ENCODE peak calls at places on chromosomes 3 and 15, in eight cellular contexts. M is H9, X is neural progenitor cell, U is GM23248, C is mammary epithelial cell, I is fibroblast of lung, A is GM23338, Y is HCT116. H is an unnamed sample.

GRCh38 chr15:48582472-48583235 is 62.9 kb downstream of the FBN1 start:
- DNase-seq in M (no peak), X (no peak), U (peak), C (peak), I (peak), A (no peak), Y (no peak), H (peak)

GRCh38 chr3:111338059-111338698 is 203.8 kb upstream of the CD96 start:
- DNase-seq in M (peak), X (peak), U (peak), C (peak), I (peak), A (peak), Y (peak), H (peak)

GRCh38 chr3:152508705-152509104 is 240.0 kb downstream of the MBNL1 start:
- DNase-seq in M (no peak), X (no peak), U (peak), C (peak), I (no peak), A (peak), Y (peak), H (peak)

GRCh38 chr3:148951599-148952361 is 39.6 kb upstream of the GYG1 start:
- DNase-seq in M (no peak), X (no peak), U (no peak), C (no peak), I (no peak), A (no peak), Y (no peak), H (no peak)

GRCh38 chr3:111676177-111677021 is 81.3 kb upstream of the ZBED2 start:
- DNase-seq in M (no peak), X (no peak), U (peak), C (peak), I (peak), A (no peak), Y (no peak), H (peak)

GRCh38 chr3:189132125-189132744 is 39.5 kb upstream of the TPRG1 start:
- DNase-seq in M (no peak), X (no peak), U (peak), C (peak), I (peak), A (no peak), Y (peak), H (peak)

GRCh38 chr3:114299421-114299820 is 5.6 kb downstream of the TIGIT start:
- DNase-seq in M (peak), X (peak), U (peak), C (no peak), I (no peak), A (peak), Y (peak), H (peak)

GRCh38 chr15:85854345-85855097 is 59.8 kb upstream of the KLHL25 start:
- DNase-seq in M (peak), X (peak), U (peak), C (peak), I (peak), A (peak), Y (peak), H (peak)

GRCh38 chr15:40340038-40340739 is 550 bp downstream of the CCDC9B start:
- DNase-seq in M (no peak), X (no peak), U (peak), C (no peak), I (peak), A (no peak), Y (no peak), H (peak)

GRCh38 chr3:119542168-119542767 is 17.1 kb downstream of the CD80 start:
- DNase-seq in M (no peak), X (no peak), U (no peak), C (no peak), I (no peak), A (no peak), Y (no peak), H (no peak)

GRCh38 chr3:119536757-119537156 is 22.7 kb downstream of the CD80 start:
- DNase-seq in M (no peak), X (no peak), U (no peak), C (no peak), I (no peak), A (no peak), Y (no peak), H (no peak)

GRCh38 chr3:119541547-119541946 is 17.9 kb downstream of the CD80 start:
- DNase-seq in M (no peak), X (no peak), U (no peak), C (no peak), I (no peak), A (no peak), Y (no peak), H (no peak)

GRCh38 chr3:119543147-119543546 is 16.3 kb downstream of the CD80 start:
- DNase-seq in M (no peak), X (no peak), U (no peak), C (no peak), I (no peak), A (no peak), Y (no peak), H (no peak)

GRCh38 chr3:119538772-119539171 is 20.6 kb downstream of the CD80 start:
- DNase-seq in M (no peak), X (no peak), U (no peak), C (no peak), I (no peak), A (no peak), Y (no peak), H (no peak)
- H3K4me2 ChIP-seq in M (no peak), X (no peak), U (no peak), C (no peak), I (no peak), A (no peak), Y (no peak), H (no peak)

GRCh38 chr3:34856577-34856976 is 782.7 kb upstream of the ARPP21 start:
- DNase-seq in M (no peak), X (no peak), U (no peak), C (no peak), I (no peak), A (no peak), Y (no peak), H (no peak)
- H2AFZ ChIP-seq in M (no peak), X (peak), U (no peak), C (no peak), I (no peak), A (peak), Y (no peak), H (no peak)

DNA sequence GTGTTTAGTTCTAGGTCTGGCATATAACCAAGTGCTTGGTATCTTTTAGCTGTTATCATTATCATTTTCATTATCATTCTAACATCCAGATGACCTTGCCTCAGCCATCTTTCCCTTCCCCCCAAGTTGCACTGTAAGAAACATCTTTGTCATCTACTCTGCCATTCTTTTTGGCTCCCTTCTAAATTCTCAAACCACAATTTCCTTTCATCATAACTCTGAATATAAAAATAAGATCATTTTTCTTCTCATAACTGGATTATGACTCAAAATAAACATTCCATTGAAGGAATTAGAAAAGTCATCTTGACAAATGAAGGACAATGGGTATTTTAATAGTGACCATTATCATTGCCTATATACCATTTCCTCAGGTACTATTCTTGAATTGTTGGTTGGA is 786.2 kb downstream of the AGBL1 start:
- DNase-seq in M (no peak), X (no peak), U (no peak), C (peak), I (peak), A (no peak), Y (no peak), H (no peak)
- H3K4me2 ChIP-seq in M (no peak), X (no peak), U (no peak), C (no peak), I (no peak), A (no peak), Y (no peak), H (peak)

DNA sequence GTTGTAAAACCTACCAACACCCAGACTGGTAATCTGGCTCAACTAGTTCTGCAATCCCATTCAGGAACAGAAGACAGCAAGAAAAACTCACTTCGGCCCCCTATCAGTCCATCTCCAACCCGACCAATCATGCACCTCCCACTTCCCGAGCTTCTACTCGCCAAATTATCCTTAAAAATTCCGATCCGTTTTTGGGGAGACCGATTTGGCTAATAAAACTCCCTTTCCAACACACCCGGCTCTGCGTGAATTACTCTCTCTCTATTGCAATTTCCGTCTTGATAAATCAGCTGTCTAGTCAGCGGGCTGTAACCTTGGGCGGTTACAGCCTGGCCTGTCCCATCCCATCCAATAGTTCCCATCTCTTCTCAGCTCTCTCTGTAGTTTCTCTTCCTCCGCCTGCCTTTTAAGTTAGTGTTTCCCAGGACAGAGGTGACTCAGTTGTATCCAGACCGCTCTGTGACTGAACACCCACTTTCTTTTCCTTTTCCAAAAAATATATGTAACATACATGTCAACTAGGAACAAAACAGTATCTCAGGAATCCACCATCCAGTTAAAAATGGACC is 780 bp upstream of the ACAD9 start:
- DNase-seq in M (no peak), X (peak), U (peak), C (peak), I (peak), A (peak), Y (no peak), H (peak)
- H2AFZ ChIP-seq in M (no peak), X (peak), U (peak), C (peak), I (peak), A (peak), Y (no peak), H (peak)

GRCh38 chr15:46921906-46922305 is 795.4 kb upstream of the SEMA6D start:
- DNase-seq in M (no peak), X (no peak), U (no peak), C (no peak), I (no peak), A (no peak), Y (no peak), H (no peak)
- H3K4me2 ChIP-seq in M (no peak), X (no peak), U (no peak), C (no peak), I (no peak), A (no peak), Y (no peak), H (no peak)

DNA sequence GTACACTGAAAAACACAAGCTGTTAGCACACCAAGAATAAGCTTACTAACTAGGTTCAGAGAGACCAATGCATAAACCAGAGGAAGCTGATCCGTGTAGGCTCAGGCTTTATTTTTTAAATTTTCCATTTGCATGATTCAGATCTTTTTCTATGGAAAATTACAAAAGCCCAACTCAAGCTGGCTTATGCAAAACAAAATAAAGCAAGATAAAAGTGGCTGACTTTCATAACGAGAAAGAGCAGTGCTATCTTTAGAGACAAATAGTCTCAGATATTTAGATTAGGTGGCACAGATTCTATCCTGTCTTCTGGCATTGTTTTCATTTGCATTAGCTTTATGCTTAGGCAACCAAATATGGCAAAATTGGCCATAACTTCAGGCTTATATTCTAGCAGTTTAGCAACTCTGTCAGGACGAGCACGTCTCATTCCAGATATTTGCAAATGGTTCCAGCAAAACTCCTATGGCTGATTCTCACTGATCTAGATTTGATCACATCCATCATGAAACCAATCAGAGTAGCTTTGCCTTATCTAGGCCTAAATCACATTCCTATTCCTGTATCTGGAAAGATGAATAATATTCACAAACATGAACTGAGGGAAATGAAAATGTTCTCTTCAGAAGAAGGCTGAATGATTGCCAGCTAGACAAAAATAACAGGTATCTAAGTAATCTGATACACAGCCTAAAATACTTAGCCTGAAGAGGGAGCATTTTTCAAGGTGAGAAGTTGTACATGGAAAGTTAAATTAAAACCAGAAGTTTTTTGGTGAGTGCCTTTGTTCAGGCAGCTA is 216.4 kb upstream of the DPPA4 start:
- DNase-seq in M (no peak), X (no peak), U (no peak), C (peak), I (peak), A (peak), Y (peak), H (no peak)
- H2AFZ ChIP-seq in M (no peak), X (no peak), U (no peak), C (peak), I (no peak), A (no peak), Y (peak), H (no peak)

GRCh38 chr3:15797600-15798303 is at the start of gene ANKRD28:
- DNase-seq in M (no peak), X (peak), U (peak), C (peak), I (peak), A (peak), Y (peak), H (no peak)
- H3K4me2 ChIP-seq in M (peak), X (peak), U (peak), C (peak), I (peak), A (peak), Y (peak), H (peak)

DNA sequence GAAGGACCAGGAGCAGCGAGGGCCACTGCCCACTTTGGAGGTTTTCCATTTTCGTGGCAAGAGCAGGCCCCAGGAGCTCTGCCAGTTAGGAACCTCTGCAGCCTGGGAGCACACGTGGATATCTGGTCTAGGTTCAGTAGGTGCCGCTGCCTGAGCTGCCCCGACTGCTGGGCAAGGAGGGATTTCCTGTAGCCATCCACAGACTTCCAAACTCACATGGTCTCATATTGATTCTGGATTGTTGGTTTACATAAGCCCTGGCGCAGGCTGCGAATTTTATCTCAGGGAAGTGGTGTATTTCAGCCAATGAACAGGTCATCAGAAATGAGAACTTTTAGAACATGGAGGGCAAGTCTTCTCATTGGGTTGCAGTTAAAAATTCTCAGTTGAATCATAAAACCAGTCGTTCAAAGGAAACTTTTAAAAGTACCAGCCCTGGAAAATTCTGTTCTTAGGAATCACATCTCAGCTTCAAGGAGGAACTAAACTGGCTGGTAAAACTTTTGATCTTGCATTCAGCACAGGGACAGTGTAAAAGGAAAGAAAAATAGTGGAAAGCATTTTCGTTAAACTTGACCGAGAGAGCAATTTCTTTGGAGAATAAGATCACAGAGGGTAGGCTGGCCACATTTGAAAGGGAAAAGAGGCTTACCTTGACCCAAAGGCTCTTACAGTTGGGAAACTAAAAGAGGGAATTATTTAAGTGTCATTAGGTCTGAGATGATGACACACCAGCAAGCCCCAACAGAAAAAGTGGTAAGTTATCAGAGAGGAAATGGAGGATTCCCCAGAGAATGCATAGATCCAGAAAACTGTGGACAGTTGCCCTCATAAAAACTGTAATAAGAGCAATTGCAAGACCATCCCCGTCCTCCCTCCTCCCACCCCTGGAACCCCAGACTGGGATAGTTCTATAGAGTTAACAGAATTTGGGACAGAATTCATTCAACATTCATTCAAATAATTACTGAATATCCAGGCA is 6.4 kb upstream of the RTP3 start:
- DNase-seq in M (no peak), X (no peak), U (no peak), C (peak), I (no peak), A (no peak), Y (no peak), H (peak)
- H2AFZ ChIP-seq in M (no peak), X (no peak), U (no peak), C (peak), I (no peak), A (peak), Y (no peak), H (peak)

GRCh38 chr3:64011685-64012084 is 11.6 kb downstream of the PSMD6 start:
- DNase-seq in M (no peak), X (no peak), U (peak), C (peak), I (peak), A (no peak), Y (no peak), H (peak)
- H3K4me2 ChIP-seq in M (no peak), X (no peak), U (peak), C (no peak), I (no peak), A (no peak), Y (no peak), H (peak)

H was measured in osteoblast.